ENCODE peak calls at places on chromosomes 5 and 9, in nine cellular contexts. One of them, this sample, is unnamed.

GRCh38 chr5:32083981-32084430 is 90.1 kb downstream of the GOLPH3 start:
- DNase-seq in PC-9: no peak
- DNase-seq in heart left ventricle: no peak
- DNase-seq in fibroblast of pulmonary artery: no peak
- DNase-seq in fibroblast of lung: no peak
- DNase-seq in lower lobe of right lung: no peak
- DNase-seq in IMR-90: no peak
- DNase-seq in A549: no peak
- DNase-seq in AG10803: no peak
- DNase-seq in this sample: no peak

GRCh38 chr5:168057905-168058304 is 233.5 kb upstream of the WWC1 start:
- DNase-seq in PC-9: no peak
- DNase-seq in heart left ventricle: no peak
- DNase-seq in fibroblast of pulmonary artery: peak; percentile 4
- DNase-seq in fibroblast of lung: no peak
- DNase-seq in lower lobe of right lung: no peak
- DNase-seq in IMR-90: no peak
- DNase-seq in A549: no peak
- DNase-seq in AG10803: no peak
- DNase-seq in this sample: no peak

GRCh38 chr5:14783689-14784088 is 87.9 kb downstream of the ANKH start:
- DNase-seq in PC-9: no peak
- DNase-seq in heart left ventricle: no peak
- DNase-seq in fibroblast of pulmonary artery: no peak
- DNase-seq in fibroblast of lung: no peak
- DNase-seq in lower lobe of right lung: no peak
- DNase-seq in IMR-90: no peak
- DNase-seq in A549: no peak
- DNase-seq in AG10803: no peak
- DNase-seq in this sample: no peak

GRCh38 chr5:126369083-126369482 is 54.1 kb upstream of the GRAMD2B start:
- DNase-seq in PC-9: no peak
- DNase-seq in heart left ventricle: no peak
- DNase-seq in fibroblast of pulmonary artery: no peak
- DNase-seq in fibroblast of lung: no peak
- DNase-seq in lower lobe of right lung: no peak
- DNase-seq in IMR-90: no peak
- DNase-seq in A549: no peak
- DNase-seq in AG10803: no peak
- DNase-seq in this sample: no peak

GRCh38 chr5:180608572-180609310 is 17.4 kb upstream of the SCGB3A1 start:
- DNase-seq in PC-9: no peak
- DNase-seq in heart left ventricle: peak; percentile 9
- DNase-seq in fibroblast of pulmonary artery: no peak
- DNase-seq in fibroblast of lung: no peak
- DNase-seq in lower lobe of right lung: no peak
- DNase-seq in IMR-90: no peak
- DNase-seq in A549: no peak
- DNase-seq in AG10803: no peak
- DNase-seq in this sample: no peak

GRCh38 chr5:169873642-169874041 is 106.7 kb downstream of the INSYN2B start:
- DNase-seq in PC-9: no peak
- DNase-seq in heart left ventricle: peak; percentile 66
- DNase-seq in fibroblast of pulmonary artery: peak; percentile 66
- DNase-seq in fibroblast of lung: peak; percentile 72
- DNase-seq in lower lobe of right lung: no peak
- DNase-seq in IMR-90: peak; percentile 67
- DNase-seq in A549: no peak
- DNase-seq in AG10803: peak; percentile 79
- DNase-seq in this sample: no peak

GRCh38 chr5:163397368-163397767 is 40.0 kb upstream of the CCNG1 start:
- DNase-seq in PC-9: no peak
- DNase-seq in heart left ventricle: no peak
- DNase-seq in fibroblast of pulmonary artery: no peak
- DNase-seq in fibroblast of lung: no peak
- DNase-seq in lower lobe of right lung: no peak
- DNase-seq in IMR-90: no peak
- DNase-seq in A549: no peak
- DNase-seq in AG10803: no peak
- DNase-seq in this sample: no peak

GRCh38 chr5:1292846-1293415 is 1.9 kb downstream of the TERT start:
- DNase-seq in PC-9: no peak
- DNase-seq in heart left ventricle: no peak
- DNase-seq in fibroblast of pulmonary artery: no peak
- DNase-seq in fibroblast of lung: no peak
- DNase-seq in lower lobe of right lung: no peak
- DNase-seq in IMR-90: no peak
- DNase-seq in A549: no peak
- DNase-seq in AG10803: no peak
- DNase-seq in this sample: no peak

GRCh38 chr9:5910413-5911057 is 19.8 kb downstream of the MLANA start:
- DNase-seq in PC-9: no peak
- DNase-seq in heart left ventricle: no peak
- DNase-seq in fibroblast of pulmonary artery: no peak
- DNase-seq in fibroblast of lung: peak; percentile 2
- DNase-seq in lower lobe of right lung: no peak
- DNase-seq in IMR-90: no peak
- DNase-seq in A549: no peak
- DNase-seq in AG10803: peak; percentile 11
- DNase-seq in this sample: no peak

GRCh38 chr9:29691758-29692407 is 2118.6 kb upstream of the C9orf72 start:
- DNase-seq in PC-9: peak; percentile 0
- DNase-seq in heart left ventricle: no peak
- DNase-seq in fibroblast of pulmonary artery: peak; percentile 72
- DNase-seq in fibroblast of lung: peak; percentile 2
- DNase-seq in lower lobe of right lung: no peak
- DNase-seq in IMR-90: no peak
- DNase-seq in A549: no peak
- DNase-seq in AG10803: no peak
- DNase-seq in this sample: no peak

DNA sequence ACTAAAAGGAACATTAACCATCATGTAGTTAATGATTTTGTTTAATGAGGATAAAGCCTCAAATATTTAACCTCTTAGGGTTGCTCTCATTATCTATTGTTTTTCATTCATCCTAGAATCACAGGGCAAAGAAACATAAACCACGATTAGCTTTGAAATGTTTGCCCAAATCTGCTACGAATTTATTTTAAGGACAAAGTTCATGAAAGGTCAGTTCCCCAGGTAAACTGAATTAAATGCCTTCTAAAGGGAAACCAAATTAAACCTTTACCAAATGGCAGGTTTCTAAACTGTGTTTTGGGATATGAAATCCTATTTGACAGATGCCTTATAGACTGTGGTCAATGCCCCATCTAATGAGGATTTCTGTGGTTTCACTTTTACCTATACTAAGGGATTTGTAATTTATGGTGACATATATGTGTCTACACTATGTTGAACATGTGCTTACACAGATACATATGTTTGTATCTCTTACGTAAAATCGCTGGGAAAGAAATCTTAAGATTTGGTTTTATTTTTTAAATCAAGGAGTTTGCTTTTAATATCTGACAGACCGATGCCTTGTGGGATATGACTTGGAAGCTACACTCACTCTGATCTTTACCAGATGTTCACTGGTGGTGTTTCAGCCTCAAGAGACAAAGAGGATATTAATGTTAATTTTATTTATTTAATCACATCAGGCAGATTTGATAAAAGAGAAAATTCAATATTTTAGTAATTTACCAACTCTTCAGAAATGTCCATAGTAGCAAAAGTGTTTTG is 188.5 kb downstream of the GLIS3 start:
- DNase-seq in PC-9: no peak
- DNase-seq in heart left ventricle: no peak
- DNase-seq in fibroblast of pulmonary artery: no peak
- DNase-seq in fibroblast of lung: no peak
- DNase-seq in lower lobe of right lung: no peak
- DNase-seq in IMR-90: peak; percentile 39
- DNase-seq in A549: no peak
- DNase-seq in AG10803: peak; percentile 49
- DNase-seq in this sample: no peak
- TF ChIP-seq CTCF in PC-9: no peak
- TF ChIP-seq CTCF in heart left ventricle: no peak
- TF ChIP-seq CTCF in fibroblast of pulmonary artery: no peak
- TF ChIP-seq CTCF in fibroblast of lung: no peak
- TF ChIP-seq CTCF in lower lobe of right lung: no peak
- TF ChIP-seq CTCF in IMR-90: no peak
- TF ChIP-seq CTCF in A549: no peak
- TF ChIP-seq CTCF in AG10803: no peak
- TF ChIP-seq CTCF in this sample: no peak

DNA sequence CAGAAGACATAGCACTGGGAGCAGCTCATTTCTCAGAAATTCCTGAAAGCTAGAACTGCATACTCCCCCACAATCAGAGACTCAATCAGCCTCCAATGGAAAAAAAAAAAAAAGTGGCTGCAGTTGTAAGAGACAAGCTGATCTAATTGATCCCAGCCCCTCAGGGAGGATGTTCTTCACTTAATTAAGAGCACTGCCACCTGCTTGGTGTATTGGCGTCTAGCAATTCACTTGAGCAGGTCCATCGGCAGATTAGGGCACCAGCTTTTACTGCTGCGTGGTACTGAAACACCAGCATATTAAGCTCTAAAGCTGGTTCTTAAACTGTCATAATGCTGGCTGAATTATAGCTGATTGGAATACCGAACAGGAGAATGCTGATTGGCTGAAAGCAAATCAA is 1890.1 kb upstream of the WWC1 start:
- DNase-seq in PC-9: no peak
- DNase-seq in heart left ventricle: no peak
- DNase-seq in fibroblast of pulmonary artery: no peak
- DNase-seq in fibroblast of lung: no peak
- DNase-seq in lower lobe of right lung: no peak
- DNase-seq in IMR-90: no peak
- DNase-seq in A549: no peak
- DNase-seq in AG10803: no peak
- DNase-seq in this sample: no peak
- TF ChIP-seq CTCF in PC-9: no peak
- TF ChIP-seq CTCF in heart left ventricle: no peak
- TF ChIP-seq CTCF in fibroblast of pulmonary artery: no peak
- TF ChIP-seq CTCF in fibroblast of lung: no peak
- TF ChIP-seq CTCF in lower lobe of right lung: no peak
- TF ChIP-seq CTCF in IMR-90: no peak
- TF ChIP-seq CTCF in A549: no peak
- TF ChIP-seq CTCF in AG10803: no peak
- TF ChIP-seq CTCF in this sample: no peak

DNA sequence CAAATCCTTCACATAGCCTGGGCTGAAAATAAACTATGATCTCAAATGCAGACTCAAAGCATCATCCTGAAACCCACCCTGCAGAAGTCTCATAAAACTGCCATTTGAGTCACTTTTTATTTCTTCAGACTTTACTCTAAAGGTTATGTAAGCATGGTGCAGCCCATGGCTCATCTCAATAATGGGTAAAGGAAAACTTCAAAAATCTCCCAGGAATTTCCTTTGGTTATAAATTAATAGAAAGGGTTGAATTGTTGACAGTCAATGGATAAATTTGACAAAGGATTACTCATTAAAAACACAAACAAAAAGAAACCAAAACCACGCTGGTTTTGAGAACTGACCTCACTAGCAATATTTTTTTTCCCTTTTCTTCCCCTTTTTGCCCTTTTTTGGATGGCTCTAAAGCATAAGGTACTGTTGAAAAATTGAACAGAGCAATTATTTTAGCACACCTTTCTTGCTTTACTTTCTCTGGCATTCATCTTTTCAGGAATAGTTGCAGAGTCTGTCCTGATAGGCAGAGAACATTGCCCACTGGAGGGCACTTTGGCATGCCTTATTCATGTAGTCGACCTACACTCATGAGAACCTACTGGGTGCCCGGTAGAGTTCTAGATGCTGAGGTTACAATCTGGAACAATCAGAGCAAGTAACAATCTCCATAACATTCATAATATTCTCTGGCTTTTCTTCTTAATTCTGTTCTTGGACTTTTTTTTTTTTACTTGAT is 191.4 kb downstream of the TMEM167A start:
- DNase-seq in PC-9: no peak
- DNase-seq in heart left ventricle: no peak
- DNase-seq in fibroblast of pulmonary artery: no peak
- DNase-seq in fibroblast of lung: peak; percentile 78
- DNase-seq in lower lobe of right lung: no peak
- DNase-seq in IMR-90: peak; percentile 20
- DNase-seq in A549: peak; percentile 4
- DNase-seq in AG10803: no peak
- DNase-seq in this sample: no peak
- TF ChIP-seq CTCF in PC-9: no peak
- TF ChIP-seq CTCF in heart left ventricle: no peak
- TF ChIP-seq CTCF in fibroblast of pulmonary artery: peak; percentile 5
- TF ChIP-seq CTCF in fibroblast of lung: no peak
- TF ChIP-seq CTCF in lower lobe of right lung: no peak
- TF ChIP-seq CTCF in IMR-90: no peak
- TF ChIP-seq CTCF in A549: peak; percentile 45
- TF ChIP-seq CTCF in AG10803: no peak
- TF ChIP-seq CTCF in this sample: peak; percentile 54

GRCh38 chr5:150168864-150169263 is 2.3 kb downstream of the CDX1 start:
- DNase-seq in PC-9: no peak
- DNase-seq in heart left ventricle: no peak
- DNase-seq in fibroblast of pulmonary artery: no peak
- DNase-seq in fibroblast of lung: no peak
- DNase-seq in lower lobe of right lung: no peak
- DNase-seq in IMR-90: no peak
- DNase-seq in A549: no peak
- DNase-seq in AG10803: no peak
- DNase-seq in this sample: no peak

GRCh38 chr5:150166193-150167162 is at the start of gene CDX1:
- DNase-seq in PC-9: no peak
- DNase-seq in heart left ventricle: no peak
- DNase-seq in fibroblast of pulmonary artery: no peak
- DNase-seq in fibroblast of lung: no peak
- DNase-seq in lower lobe of right lung: no peak
- DNase-seq in IMR-90: no peak
- DNase-seq in A549: no peak
- DNase-seq in AG10803: no peak
- DNase-seq in this sample: no peak

GRCh38 chr5:150164640-150165039 is 1.9 kb upstream of the CDX1 start:
- DNase-seq in PC-9: no peak
- DNase-seq in heart left ventricle: peak; percentile 60
- DNase-seq in fibroblast of pulmonary artery: no peak
- DNase-seq in fibroblast of lung: no peak
- DNase-seq in lower lobe of right lung: no peak
- DNase-seq in IMR-90: peak; percentile 25
- DNase-seq in A549: no peak
- DNase-seq in AG10803: no peak
- DNase-seq in this sample: no peak

GRCh38 chr5:150167163-150167798 is 703 bp downstream of the CDX1 start:
- DNase-seq in PC-9: no peak
- DNase-seq in heart left ventricle: no peak
- DNase-seq in fibroblast of pulmonary artery: no peak
- DNase-seq in fibroblast of lung: no peak
- DNase-seq in lower lobe of right lung: no peak
- DNase-seq in IMR-90: no peak
- DNase-seq in A549: no peak
- DNase-seq in AG10803: no peak
- DNase-seq in this sample: no peak

DNA sequence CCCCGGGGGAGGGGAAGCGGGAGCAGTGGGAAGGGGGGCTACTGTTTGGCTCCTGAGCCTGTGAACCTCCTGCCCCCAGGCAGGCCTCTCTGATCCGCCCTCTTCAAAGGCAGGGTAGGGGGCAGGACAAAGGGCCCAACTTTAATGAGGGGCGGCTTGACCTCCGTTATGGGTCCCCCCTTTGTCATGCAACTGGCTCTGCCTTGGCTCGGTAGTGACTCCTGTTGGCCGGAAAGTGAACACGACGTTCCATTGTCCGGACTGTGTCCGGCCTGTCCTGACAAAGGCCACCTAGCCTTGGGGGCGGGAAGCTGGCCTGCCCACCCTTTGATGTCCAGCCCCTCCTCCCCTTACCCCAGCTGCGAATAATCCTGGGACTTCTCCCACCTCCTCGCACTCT is 1.3 kb downstream of the CDX1 start:
- DNase-seq in PC-9: no peak
- DNase-seq in heart left ventricle: no peak
- DNase-seq in fibroblast of pulmonary artery: no peak
- DNase-seq in fibroblast of lung: no peak
- DNase-seq in lower lobe of right lung: no peak
- DNase-seq in IMR-90: no peak
- DNase-seq in A549: no peak
- DNase-seq in AG10803: no peak
- DNase-seq in this sample: no peak
- TF ChIP-seq CTCF in PC-9: no peak
- TF ChIP-seq CTCF in heart left ventricle: no peak
- TF ChIP-seq CTCF in fibroblast of pulmonary artery: peak; percentile 10
- TF ChIP-seq CTCF in fibroblast of lung: no peak
- TF ChIP-seq CTCF in lower lobe of right lung: no peak
- TF ChIP-seq CTCF in IMR-90: peak; percentile 5
- TF ChIP-seq CTCF in A549: no peak
- TF ChIP-seq CTCF in AG10803: no peak
- TF ChIP-seq CTCF in this sample: peak; percentile 33